ENCODE peak calls at places on chromosomes 13 and 19, in five cellular contexts. One of them, this sample, is unnamed.

GRCh38 chr19:16876904-16877361 is 11.9 kb upstream of the F2RL3 start:
- DNase-seq in sigmoid colon: no peak
- DNase-seq in HT-29: peak
- DNase-seq in stimulated activated CD8-positive, alpha-beta memory T cell treated with anti-CD3 and anti-CD28 coated beads, Interleukin-7, amount 100 ng/mL, for 1 hour: no peak
- DNase-seq in bronchial epithelial cell: no peak
- DNase-seq in this sample: no peak

GRCh38 chr13:98217597-98217996 is 40.5 kb upstream of the RNF113B start:
- DNase-seq in sigmoid colon: no peak
- DNase-seq in HT-29: no peak
- DNase-seq in stimulated activated CD8-positive, alpha-beta memory T cell treated with anti-CD3 and anti-CD28 coated beads, Interleukin-7, amount 100 ng/mL, for 1 hour: no peak
- DNase-seq in bronchial epithelial cell: peak
- DNase-seq in this sample: no peak

GRCh38 chr13:24273926-24274325 is 35.5 kb upstream of the C1QTNF9 start:
- DNase-seq in sigmoid colon: no peak
- DNase-seq in HT-29: no peak
- DNase-seq in stimulated activated CD8-positive, alpha-beta memory T cell treated with anti-CD3 and anti-CD28 coated beads, Interleukin-7, amount 100 ng/mL, for 1 hour: no peak
- DNase-seq in bronchial epithelial cell: no peak
- DNase-seq in this sample: no peak

GRCh38 chr19:18418725-18419194 is 438 bp upstream of the SSBP4 start:
- DNase-seq in sigmoid colon: no peak
- DNase-seq in HT-29: peak
- DNase-seq in stimulated activated CD8-positive, alpha-beta memory T cell treated with anti-CD3 and anti-CD28 coated beads, Interleukin-7, amount 100 ng/mL, for 1 hour: no peak
- DNase-seq in bronchial epithelial cell: no peak
- DNase-seq in this sample: no peak

GRCh38 chr19:48152552-48152951 is 17.6 kb downstream of the LIG1 start:
- DNase-seq in sigmoid colon: peak
- DNase-seq in HT-29: peak
- DNase-seq in stimulated activated CD8-positive, alpha-beta memory T cell treated with anti-CD3 and anti-CD28 coated beads, Interleukin-7, amount 100 ng/mL, for 1 hour: peak
- DNase-seq in bronchial epithelial cell: peak
- DNase-seq in this sample: peak

GRCh38 chr19:39792999-39793546 is 14.4 kb downstream of the LEUTX start:
- DNase-seq in sigmoid colon: peak
- DNase-seq in HT-29: peak
- DNase-seq in stimulated activated CD8-positive, alpha-beta memory T cell treated with anti-CD3 and anti-CD28 coated beads, Interleukin-7, amount 100 ng/mL, for 1 hour: peak
- DNase-seq in bronchial epithelial cell: peak
- DNase-seq in this sample: peak

GRCh38 chr19:43755256-43755801 is 567 bp upstream of the SMG9 start:
- DNase-seq in sigmoid colon: peak
- DNase-seq in HT-29: peak
- DNase-seq in stimulated activated CD8-positive, alpha-beta memory T cell treated with anti-CD3 and anti-CD28 coated beads, Interleukin-7, amount 100 ng/mL, for 1 hour: peak
- DNase-seq in bronchial epithelial cell: peak
- DNase-seq in this sample: peak

GRCh38 chr19:459724-460511 is 915 bp downstream of the SHC2 start:
- DNase-seq in sigmoid colon: peak
- DNase-seq in HT-29: peak
- DNase-seq in stimulated activated CD8-positive, alpha-beta memory T cell treated with anti-CD3 and anti-CD28 coated beads, Interleukin-7, amount 100 ng/mL, for 1 hour: no peak
- DNase-seq in bronchial epithelial cell: no peak
- DNase-seq in this sample: peak

GRCh38 chr19:15449620-15450527 is at the start of gene WIZ:
- DNase-seq in sigmoid colon: peak
- DNase-seq in HT-29: peak
- DNase-seq in stimulated activated CD8-positive, alpha-beta memory T cell treated with anti-CD3 and anti-CD28 coated beads, Interleukin-7, amount 100 ng/mL, for 1 hour: peak
- DNase-seq in bronchial epithelial cell: no peak
- DNase-seq in this sample: peak

This sample was measured in NCI-H2171.